ENCODE peak calls at places on chromosomes 6 and 20, in four cellular contexts. Z is HepG2, B is K562, U is GM12878. R is an unnamed sample.

GRCh38 chr20:34074101-34074760 is 37.8 kb downstream of the EIF2S2 start:
- DNase-seq in Z (no peak), U (no peak), B (no peak), R (no peak)

GRCh38 chr20:50625986-50626677 is 65.2 kb downstream of the RIPOR3 start:
- DNase-seq in B (peak), U (no peak), Z (peak), R (peak)

GRCh38 chr6:43799671-43800623 is 29.9 kb downstream of the VEGFA start:
- DNase-seq in B (no peak), U (no peak), Z (no peak), R (no peak)

GRCh38 chr6:51283723-51284122 is 465.1 kb downstream of the TFAP2B start:
- DNase-seq in Z (no peak), B (no peak), U (no peak), R (no peak)

GRCh38 chr6:157594292-157594691 is 213.3 kb downstream of the ZDHHC14 start:
- DNase-seq in Z (no peak), B (no peak), U (no peak), R (no peak)

GRCh38 chr20:2006452-2007381 is 12.9 kb upstream of the PDYN start:
- DNase-seq in B (peak), U (no peak), Z (peak), R (peak)

GRCh38 chr20:37297066-37297736 is 7.7 kb downstream of the MANBAL start:
- DNase-seq in U (no peak), B (no peak), Z (no peak), R (no peak)

GRCh38 chr6:44150317-44150917 is 8.2 kb upstream of the CAPN11 start:
- DNase-seq in Z (no peak), B (no peak), U (no peak), R (no peak)

GRCh38 chr6:149909701-149910470 is 12.0 kb upstream of the RAET1E start:
- DNase-seq in Z (no peak), B (no peak), U (no peak), R (no peak)

GRCh38 chr20:17806739-17807441 is 107.1 kb downstream of the BANF2 start:
- DNase-seq in B (peak), U (no peak), Z (no peak), R (no peak)

GRCh38 chr6:54020311-54020710 is 90.9 kb upstream of the MLIP start:
- DNase-seq in U (no peak), B (no peak), Z (no peak), R (no peak)

DNA sequence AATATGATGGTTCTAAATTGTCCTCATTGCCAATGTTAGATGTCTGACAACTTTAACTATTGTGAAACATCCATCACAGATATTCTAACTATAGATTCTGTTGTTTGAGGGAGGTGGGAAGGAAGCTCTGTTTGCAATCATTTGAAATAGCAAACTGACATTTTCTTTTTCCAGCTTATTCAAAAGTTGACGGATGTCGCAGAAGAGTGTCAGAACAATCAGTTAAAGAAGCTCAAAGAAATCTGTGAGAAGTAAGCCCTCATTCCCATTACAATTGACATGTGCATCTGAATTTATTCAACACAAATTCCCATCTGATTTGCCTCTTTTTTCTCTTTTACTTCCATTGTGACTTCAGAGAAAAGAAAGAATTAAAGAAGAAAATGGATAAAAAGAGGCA is 280.6 kb upstream of the PLCB4 start:
- DNase-seq in U (no peak), Z (no peak), B (no peak), R (no peak)
- TF ChIP-seq SP1 in U (no peak), Z (no peak), B (no peak), R (no peak)

DNA sequence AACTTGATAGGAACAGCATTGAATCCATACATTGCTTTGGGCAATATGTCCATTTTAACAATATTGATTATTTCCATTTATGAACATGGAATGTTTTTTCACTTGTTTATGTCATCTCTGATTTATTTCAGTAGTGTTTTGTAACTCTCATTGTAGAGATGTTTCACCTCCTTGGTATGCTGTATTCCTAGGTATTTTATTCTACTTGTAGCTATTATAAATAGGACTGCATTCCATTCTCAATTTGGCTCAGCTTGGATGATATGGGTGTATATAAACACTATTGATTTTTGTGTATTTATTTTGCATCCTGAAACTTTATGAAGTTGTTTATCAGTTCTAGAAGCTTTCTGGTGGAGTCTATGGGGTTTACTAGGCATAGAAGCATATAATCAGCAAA is 730.3 kb downstream of the DOK5 start:
- DNase-seq in B (no peak), Z (no peak), U (no peak), R (no peak)
- TF ChIP-seq TARDBP in B (no peak), Z (no peak), U (no peak), R (no peak)

GRCh38 chr6:106731144-106731842 is 101.9 kb downstream of the QRSL1 start:
- DNase-seq in U (no peak), Z (peak), B (no peak), R (no peak)
- TF ChIP-seq FOXM1 in U (no peak), Z (no peak), B (no peak), R (no peak)

DNA sequence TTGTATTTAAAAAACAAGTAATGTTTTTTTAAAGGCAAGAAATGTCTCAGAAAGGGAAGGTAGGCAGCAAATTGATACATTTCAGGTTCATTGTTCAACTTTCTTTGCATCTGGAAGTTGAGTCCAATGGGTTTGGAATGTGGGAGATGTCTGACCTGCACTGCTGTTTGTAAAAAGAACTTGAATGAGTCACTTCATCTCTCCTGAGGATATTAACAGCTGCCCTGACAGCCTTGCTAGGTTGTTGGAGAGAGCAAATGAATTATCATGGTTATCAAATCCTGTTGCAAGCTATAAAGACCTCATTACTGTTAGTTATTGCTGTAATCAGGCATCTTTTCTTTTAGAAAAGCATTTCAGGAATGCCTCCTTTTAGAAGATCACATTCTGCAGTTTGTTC is 23.0 kb upstream of the FLRT3 start:
- DNase-seq in B (no peak), Z (no peak), U (no peak), R (no peak)
- TF ChIP-seq SP1 in B (no peak), Z (no peak), U (no peak), R (no peak)

DNA sequence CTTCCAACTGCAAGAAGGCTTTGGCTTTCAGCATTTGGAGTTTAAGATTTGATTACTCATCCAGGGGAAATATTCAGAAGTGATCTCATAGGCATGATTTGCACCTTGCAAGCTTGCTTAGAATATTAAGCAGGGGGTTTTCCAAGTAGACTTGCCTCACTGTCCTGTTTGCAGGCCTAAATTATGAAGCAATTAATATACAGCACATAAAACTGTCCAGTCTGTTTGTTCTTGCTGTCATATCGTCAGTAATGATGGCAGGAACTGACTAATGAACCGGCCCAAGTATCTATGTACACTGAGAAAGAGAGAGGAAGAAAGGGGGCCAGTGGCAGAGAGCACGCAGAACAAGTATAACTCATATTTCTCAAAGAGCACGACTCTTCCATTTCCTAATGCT is 212.5 kb upstream of the SUPT3H start:
- DNase-seq in Z (no peak), B (no peak), U (no peak), R (no peak)
- TF ChIP-seq TARDBP in Z (no peak), B (no peak), U (no peak), R (no peak)

GRCh38 chr20:8151371-8151770 is 19.3 kb downstream of the PLCB1 start:
- DNase-seq in U (no peak), B (no peak), Z (no peak), R (no peak)
- TF ChIP-seq FOXM1 in U (no peak), B (no peak), Z (no peak), R (no peak)

GRCh38 chr20:9021699-9022098 is 47.2 kb upstream of the PLCB4 start:
- DNase-seq in U (no peak), B (no peak), Z (no peak), R (no peak)
- TF ChIP-seq SP1 in U (no peak), B (no peak), Z (no peak), R (no peak)